ENCODE peak calls at places on chromosomes 16 and 17, in six cellular contexts. M, C, R, O, P and N are unnamed samples.

GRCh38 chr16:12582696-12583095 is 221.0 kb downstream of the CPPED1 start:
- DNase-seq in M (no peak), C (no peak), R (no peak), O (no peak), P (no peak), N (no peak)

GRCh38 chr17:68182940-68183551 is 64.8 kb upstream of the AMZ2 start:
- DNase-seq in M (no peak), C (peak), R (no peak), O (peak), P (no peak), N (peak)

GRCh38 chr16:81071816-81072215 is 5.2 kb downstream of the C16orf46 start:
- DNase-seq in M (no peak), C (no peak), R (no peak), O (no peak), P (no peak), N (no peak)

GRCh38 chr16:35182043-35182677 is 1722.7 kb downstream of the TP53TG3F start:
- DNase-seq in M (no peak), C (no peak), R (no peak), O (no peak), P (no peak), N (no peak)

GRCh38 chr16:69105501-69106361 is at the start of gene HAS3:
- DNase-seq in M (no peak), C (peak), R (peak), O (peak), P (peak), N (peak)

GRCh38 chr16:81592353-81592866 is 147.8 kb downstream of the CMIP start:
- DNase-seq in M (no peak), C (no peak), R (no peak), O (no peak), P (no peak), N (no peak)

GRCh38 chr16:55498101-55498500 is 10.8 kb upstream of the LPCAT2 start:
- DNase-seq in M (peak), C (no peak), R (no peak), O (peak), P (no peak), N (no peak)

GRCh38 chr17:2444382-2444781 is 43.5 kb upstream of the MNT start:
- DNase-seq in M (no peak), C (no peak), R (no peak), O (no peak), P (no peak), N (no peak)

GRCh38 chr17:48575066-48575582 is 3.0 kb downstream of the HOXB4 start:
- DNase-seq in M (no peak), C (no peak), R (no peak), O (no peak), P (no peak), N (no peak)

GRCh38 chr17:73027130-73027741 is 65.3 kb downstream of the SLC39A11 start:
- DNase-seq in M (no peak), C (no peak), R (no peak), O (no peak), P (no peak), N (no peak)

GRCh38 chr16:54204756-54205155 is 81.8 kb downstream of the IRX3 start:
- DNase-seq in M (no peak), C (no peak), R (no peak), O (no peak), P (no peak), N (no peak)

GRCh38 chr17:14552311-14552710 is 251.4 kb downstream of the HS3ST3B1 start:
- DNase-seq in M (no peak), C (no peak), R (no peak), O (no peak), P (no peak), N (no peak)

GRCh38 chr17:14559720-14560119 is 258.8 kb downstream of the HS3ST3B1 start:
- DNase-seq in M (no peak), C (no peak), R (no peak), O (no peak), P (no peak), N (no peak)

GRCh38 chr17:14557482-14557881 is 256.6 kb downstream of the HS3ST3B1 start:
- DNase-seq in M (no peak), C (no peak), R (no peak), O (no peak), P (no peak), N (no peak)

GRCh38 chr17:14559220-14559619 is 258.3 kb downstream of the HS3ST3B1 start:
- DNase-seq in M (no peak), C (no peak), R (no peak), O (no peak), P (no peak), N (no peak)

GRCh38 chr17:14553847-14554246 is 253.0 kb downstream of the HS3ST3B1 start:
- DNase-seq in M (no peak), C (no peak), R (no peak), O (no peak), P (no peak), N (no peak)
- TF ChIP-seq CTCF in M (no peak), C (no peak), R (no peak), O (no peak), P (no peak), N (no peak)

DNA sequence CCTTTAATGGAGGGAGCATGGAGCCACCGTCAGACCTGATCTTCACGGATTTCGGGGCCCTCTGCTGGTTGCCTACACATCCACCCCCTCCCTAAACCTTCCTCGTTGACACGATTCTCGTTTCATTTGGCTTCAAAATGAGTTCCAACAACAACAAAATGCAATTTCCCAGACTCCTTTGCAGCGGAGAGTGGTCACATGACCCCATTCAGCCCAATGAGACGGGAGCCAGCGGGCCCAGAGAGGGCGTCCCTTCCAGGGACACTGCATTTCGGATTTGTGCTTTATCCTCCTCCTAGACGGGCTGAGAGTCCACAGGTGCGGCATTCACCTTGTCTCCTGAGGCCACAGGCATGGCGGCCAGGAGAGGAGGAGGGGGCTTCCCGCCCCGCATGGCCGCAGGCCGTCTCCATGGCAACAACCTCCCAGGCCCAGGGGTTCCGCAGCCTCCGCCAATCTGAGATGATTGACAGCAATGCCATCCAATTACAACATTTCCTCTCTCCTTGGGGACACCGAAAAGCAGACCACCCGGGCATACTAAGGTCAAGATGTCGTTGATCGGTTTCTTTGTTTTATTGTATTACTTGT is 259.8 kb downstream of the C16orf95 start:
- DNase-seq in M (no peak), C (no peak), R (no peak), O (no peak), P (no peak), N (no peak)
- TF ChIP-seq CTCF in M (peak), C (no peak), R (no peak), O (no peak), P (peak), N (no peak)

GRCh38 chr16:1217526-1217925 is 7.5 kb downstream of the TPSG1 start:
- DNase-seq in M (no peak), C (no peak), R (no peak), O (no peak), P (no peak), N (no peak)
- TF ChIP-seq CTCF in M (no peak), C (no peak), R (no peak), O (no peak), P (no peak), N (no peak)

GRCh38 chr17:32264140-32264799 is 1.4 kb upstream of the RHBDL3 start:
- DNase-seq in M (no peak), C (no peak), R (no peak), O (no peak), P (peak), N (no peak)
- TF ChIP-seq CTCF in M (peak), C (no peak), R (no peak), O (no peak), P (peak), N (no peak)

GRCh38 chr16:67664258-67664657 is 2.3 kb downstream of the ENKD1 start:
- DNase-seq in M (no peak), C (no peak), R (no peak), O (no peak), P (no peak), N (no peak)

GRCh38 chr16:67663877-67664222 is 2.7 kb downstream of the ENKD1 start:
- DNase-seq in M (no peak), C (no peak), R (no peak), O (no peak), P (no peak), N (no peak)

GRCh38 chr16:67661864-67662652 is 1.3 kb downstream of the PARD6A start:
- DNase-seq in M (no peak), C (no peak), R (no peak), O (no peak), P (no peak), N (no peak)

GRCh38 chr16:67662653-67663010 is 1.9 kb downstream of the PARD6A start:
- DNase-seq in M (no peak), C (no peak), R (no peak), O (no peak), P (no peak), N (no peak)

DNA sequence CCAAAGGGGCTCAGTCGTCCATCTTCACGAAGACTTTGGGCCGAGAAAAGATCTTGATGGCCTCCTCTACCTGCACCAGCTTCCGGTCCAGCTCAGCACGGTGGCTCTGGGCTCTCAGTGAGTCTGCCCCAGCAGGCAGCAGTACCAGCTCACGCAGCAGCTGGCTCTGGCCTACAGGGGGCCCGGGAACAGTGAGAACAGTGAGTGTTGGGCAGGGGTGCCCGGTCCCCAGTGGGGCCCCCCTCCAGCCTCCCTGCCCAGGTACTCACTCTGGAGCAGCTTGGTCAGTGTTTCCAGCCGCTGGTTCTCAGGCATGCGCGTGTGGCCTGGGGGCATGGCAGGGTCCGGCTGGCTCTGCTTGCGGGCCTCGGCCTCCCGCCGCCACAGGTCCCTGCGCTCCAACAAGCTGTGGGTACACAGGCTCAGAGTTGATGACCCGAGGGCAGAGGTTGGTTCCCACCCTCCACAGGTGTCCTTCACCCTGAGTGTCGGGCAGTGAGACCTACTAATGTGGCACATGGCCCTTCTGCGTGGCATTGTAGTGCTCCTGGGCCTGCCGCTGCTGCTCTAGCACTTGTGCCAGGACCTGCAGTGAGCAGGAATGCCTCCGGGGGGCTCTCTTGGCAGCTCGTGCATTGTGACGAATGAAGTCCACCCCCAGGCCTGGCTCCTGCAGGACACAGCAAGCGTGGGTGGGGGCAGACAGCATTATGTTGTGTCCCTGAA is 2.6 kb downstream of the PARD6A start:
- DNase-seq in M (no peak), C (no peak), R (no peak), O (no peak), P (peak), N (no peak)
- TF ChIP-seq CTCF in M (no peak), C (peak), R (peak), O (no peak), P (peak), N (peak)